ENCODE peak calls at places on chromosomes 3 and 15, in six cellular contexts. Q, L, A, B, X and I are unnamed samples.

GRCh38 chr3:55526332-55527030 is 39.4 kb upstream of the WNT5A start:
- DNase-seq in Q (no peak), L (no peak), A (no peak), B (no peak), X (no peak), I (peak)

GRCh38 chr15:62250176-62250575 is 85.1 kb upstream of the C2CD4B start:
- DNase-seq in Q (no peak), L (no peak), A (no peak), B (no peak), X (no peak), I (no peak)

GRCh38 chr15:83380682-83381081 is 66.5 kb upstream of the SH3GL3 start:
- DNase-seq in Q (peak), L (no peak), A (peak), B (peak), X (peak), I (peak)

GRCh38 chr3:57545636-57546268 is 1.6 kb upstream of the DNAH12 start:
- DNase-seq in Q (no peak), L (no peak), A (no peak), B (no peak), X (no peak), I (peak)

GRCh38 chr15:82312611-82313349 is 36.5 kb downstream of the GOLGA6L10 start:
- DNase-seq in Q (no peak), L (peak), A (no peak), B (no peak), X (no peak), I (no peak)

GRCh38 chr3:28476194-28476593 is 127.6 kb upstream of the AZI2 start:
- DNase-seq in Q (peak), L (no peak), A (peak), B (peak), X (peak), I (peak)

GRCh38 chr15:33398555-33398954 is 87.8 kb downstream of the RYR3 start:
- DNase-seq in Q (no peak), L (no peak), A (no peak), B (no peak), X (no peak), I (no peak)

GRCh38 chr15:93012793-93013192 is 76.2 kb downstream of the RGMA start:
- DNase-seq in Q (no peak), L (no peak), A (no peak), B (no peak), X (no peak), I (no peak)

GRCh38 chr3:151686257-151686656 is 47.5 kb upstream of the AADACL2 start:
- DNase-seq in Q (no peak), L (no peak), A (no peak), B (no peak), X (peak), I (no peak)

GRCh38 chr3:37709946-37710345 is 151.7 kb upstream of the CTDSPL start:
- DNase-seq in Q (no peak), L (no peak), A (no peak), B (no peak), X (no peak), I (no peak)

GRCh38 chr3:3020209-3020608 is 90.0 kb downstream of the IL5RA start:
- DNase-seq in Q (no peak), L (no peak), A (no peak), B (no peak), X (no peak), I (no peak)

GRCh38 chr3:3013299-3013698 is 96.9 kb downstream of the IL5RA start:
- DNase-seq in Q (no peak), L (no peak), A (no peak), B (no peak), X (no peak), I (no peak)

GRCh38 chr3:3015472-3016089 is 94.6 kb downstream of the IL5RA start:
- DNase-seq in Q (no peak), L (no peak), A (peak), B (no peak), X (no peak), I (peak)
- TF ChIP-seq EP300 in Q (no peak), L (no peak), A (no peak), B (no peak), X (no peak), I (no peak)

GRCh38 chr15:25900901-25901300 is 37.8 kb upstream of the ATP10A start:
- DNase-seq in Q (no peak), L (no peak), A (no peak), B (no peak), X (no peak), I (no peak)

GRCh38 chr15:25900426-25900825 is 37.3 kb upstream of the ATP10A start:
- DNase-seq in Q (no peak), L (no peak), A (no peak), B (no peak), X (no peak), I (no peak)

GRCh38 chr15:25901841-25902610 is 38.9 kb upstream of the ATP10A start:
- DNase-seq in Q (no peak), L (no peak), A (no peak), B (no peak), X (no peak), I (no peak)

GRCh38 chr15:25905140-25905539 is 42.0 kb upstream of the ATP10A start:
- DNase-seq in Q (no peak), L (no peak), A (no peak), B (no peak), X (no peak), I (no peak)

GRCh38 chr15:25903024-25903581 is 40.0 kb upstream of the ATP10A start:
- DNase-seq in Q (no peak), L (no peak), A (no peak), B (no peak), X (no peak), I (no peak)
- TF ChIP-seq RFX5 in Q (no peak), L (no peak), A (no peak), B (no peak), X (no peak), I (no peak)

GRCh38 chr3:33658971-33659848 is 58.8 kb downstream of the CLASP2 start:
- DNase-seq in Q (peak), L (no peak), A (peak), B (peak), X (peak), I (peak)
- TF ChIP-seq EP300 in Q (no peak), L (no peak), A (no peak), B (no peak), X (no peak), I (no peak)

GRCh38 chr3:29643034-29643425 is 362.2 kb downstream of the RBMS3 start:
- DNase-seq in Q (no peak), L (no peak), A (peak), B (no peak), X (no peak), I (no peak)
- TF ChIP-seq RFX5 in Q (no peak), L (no peak), A (no peak), B (no peak), X (no peak), I (no peak)

DNA sequence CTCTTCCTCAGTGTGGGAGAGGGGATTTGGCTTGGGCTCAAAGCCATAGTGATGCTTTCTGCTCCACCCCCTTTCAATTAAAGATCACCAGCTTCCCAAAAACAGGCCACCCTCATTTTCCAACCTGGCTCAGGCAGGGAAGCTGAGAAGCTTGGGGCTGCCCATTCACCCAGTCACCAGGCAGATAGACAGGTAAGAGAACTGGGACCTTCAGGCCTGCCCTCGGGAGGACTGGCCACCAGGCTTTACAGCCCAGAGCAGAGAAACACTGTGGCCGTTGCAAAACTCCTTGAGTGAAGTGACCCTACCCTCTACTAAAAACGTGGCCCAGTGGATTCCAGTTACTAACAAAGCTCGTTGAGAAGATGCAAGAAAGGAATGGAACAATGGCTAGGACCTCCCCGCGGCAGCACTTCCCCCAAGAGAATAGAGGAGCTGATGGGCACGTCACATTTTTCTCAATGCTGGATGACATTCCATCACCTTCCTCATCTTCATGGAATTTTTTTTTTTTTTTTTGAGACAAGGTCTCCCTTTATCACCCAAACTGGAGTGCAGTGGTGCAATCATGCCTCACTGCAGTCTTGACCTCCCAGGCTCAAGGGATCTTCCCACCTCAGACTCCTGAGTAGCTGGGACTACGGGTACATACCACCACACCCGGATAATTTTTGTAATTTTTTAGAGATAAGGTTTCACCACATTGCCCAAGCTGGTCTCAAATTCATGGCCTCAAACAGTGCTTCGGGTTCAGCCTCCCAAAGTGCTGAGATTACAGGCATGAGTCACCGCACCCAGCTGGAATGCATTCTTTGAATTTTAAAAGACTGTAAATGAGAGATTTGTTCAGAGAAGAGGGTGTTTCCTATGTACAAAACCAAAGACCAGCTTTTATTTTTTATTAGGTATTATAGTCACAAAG is 37.9 kb downstream of the LIPC start:
- DNase-seq in Q (no peak), L (no peak), A (no peak), B (peak), X (no peak), I (peak)
- TF ChIP-seq EP300 in Q (no peak), L (no peak), A (peak), B (peak), X (no peak), I (peak)